ENCODE peak calls at places on chromosomes 12 and 14, in six cellular contexts. One of them, this sample, is unnamed.
A peak's percentile ranks its signal among the peaks of the same experiment; 100 is the strongest.

GRCh38 chr14:90700928-90701776 is 115.1 kb downstream of the TTC7B start:
- DNase-seq in NCI-H1092: no peak
- DNase-seq in activated T-helper 1 cell treated with anti-CD3 and anti-CD28 coated beads, Interleukin-2, amount 50 U/mL, for 16 hours: no peak
- DNase-seq in NCI-H1417: no peak
- DNase-seq in HTR-8/SVneo: no peak
- DNase-seq in NCI-H446: peak; percentile 43
- DNase-seq in this sample: peak; percentile 81

GRCh38 chr12:14982562-14982961 is 9.7 kb downstream of the PDE6H start:
- DNase-seq in NCI-H1092: no peak
- DNase-seq in activated T-helper 1 cell treated with anti-CD3 and anti-CD28 coated beads, Interleukin-2, amount 50 U/mL, for 16 hours: no peak
- DNase-seq in NCI-H1417: no peak
- DNase-seq in HTR-8/SVneo: no peak
- DNase-seq in NCI-H446: no peak
- DNase-seq in this sample: no peak

GRCh38 chr14:92690171-92691011 is 58.0 kb downstream of the LGMN start:
- DNase-seq in NCI-H1092: peak; percentile 63
- DNase-seq in activated T-helper 1 cell treated with anti-CD3 and anti-CD28 coated beads, Interleukin-2, amount 50 U/mL, for 16 hours: no peak
- DNase-seq in NCI-H1417: peak; percentile 42
- DNase-seq in HTR-8/SVneo: peak; percentile 56
- DNase-seq in NCI-H446: peak; percentile 51
- DNase-seq in this sample: no peak

GRCh38 chr12:24850486-24850885 is 98.4 kb downstream of the BCAT1 start:
- DNase-seq in NCI-H1092: no peak
- DNase-seq in activated T-helper 1 cell treated with anti-CD3 and anti-CD28 coated beads, Interleukin-2, amount 50 U/mL, for 16 hours: no peak
- DNase-seq in NCI-H1417: peak; percentile 15
- DNase-seq in HTR-8/SVneo: no peak
- DNase-seq in NCI-H446: peak; percentile 7
- DNase-seq in this sample: no peak

GRCh38 chr12:124241776-124242528 is 52.9 kb upstream of the RFLNA start:
- DNase-seq in NCI-H1092: no peak
- DNase-seq in activated T-helper 1 cell treated with anti-CD3 and anti-CD28 coated beads, Interleukin-2, amount 50 U/mL, for 16 hours: no peak
- DNase-seq in NCI-H1417: no peak
- DNase-seq in HTR-8/SVneo: no peak
- DNase-seq in NCI-H446: no peak
- DNase-seq in this sample: no peak

GRCh38 chr14:78698991-78699390 is 528.8 kb downstream of the NRXN3 start:
- DNase-seq in NCI-H1092: no peak
- DNase-seq in activated T-helper 1 cell treated with anti-CD3 and anti-CD28 coated beads, Interleukin-2, amount 50 U/mL, for 16 hours: no peak
- DNase-seq in NCI-H1417: no peak
- DNase-seq in HTR-8/SVneo: no peak
- DNase-seq in NCI-H446: no peak
- DNase-seq in this sample: no peak

GRCh38 chr12:42364692-42365091 is 38.7 kb downstream of the PPHLN1 start:
- DNase-seq in NCI-H1092: no peak
- DNase-seq in activated T-helper 1 cell treated with anti-CD3 and anti-CD28 coated beads, Interleukin-2, amount 50 U/mL, for 16 hours: no peak
- DNase-seq in NCI-H1417: no peak
- DNase-seq in HTR-8/SVneo: no peak
- DNase-seq in NCI-H446: no peak
- DNase-seq in this sample: no peak

GRCh38 chr14:32372154-32372553 is 43.1 kb downstream of the AKAP6 start:
- DNase-seq in NCI-H1092: no peak
- DNase-seq in activated T-helper 1 cell treated with anti-CD3 and anti-CD28 coated beads, Interleukin-2, amount 50 U/mL, for 16 hours: no peak
- DNase-seq in NCI-H1417: no peak
- DNase-seq in HTR-8/SVneo: no peak
- DNase-seq in NCI-H446: no peak
- DNase-seq in this sample: no peak

GRCh38 chr12:39145175-39145999 is 240.0 kb upstream of the CPNE8 start:
- DNase-seq in NCI-H1092: no peak
- DNase-seq in activated T-helper 1 cell treated with anti-CD3 and anti-CD28 coated beads, Interleukin-2, amount 50 U/mL, for 16 hours: no peak
- DNase-seq in NCI-H1417: no peak
- DNase-seq in HTR-8/SVneo: peak; percentile 11
- DNase-seq in NCI-H446: peak; percentile 53
- DNase-seq in this sample: peak; percentile 61

GRCh38 chr12:67804168-67804567 is 155.6 kb downstream of the DYRK2 start:
- DNase-seq in NCI-H1092: no peak
- DNase-seq in activated T-helper 1 cell treated with anti-CD3 and anti-CD28 coated beads, Interleukin-2, amount 50 U/mL, for 16 hours: no peak
- DNase-seq in NCI-H1417: no peak
- DNase-seq in HTR-8/SVneo: no peak
- DNase-seq in NCI-H446: no peak
- DNase-seq in this sample: no peak

GRCh38 chr14:49401373-49401772 is 184.8 kb downstream of the RPS29 start:
- DNase-seq in NCI-H1092: no peak
- DNase-seq in activated T-helper 1 cell treated with anti-CD3 and anti-CD28 coated beads, Interleukin-2, amount 50 U/mL, for 16 hours: no peak
- DNase-seq in NCI-H1417: no peak
- DNase-seq in HTR-8/SVneo: no peak
- DNase-seq in NCI-H446: no peak
- DNase-seq in this sample: no peak

GRCh38 chr12:108622425-108622824 is 11.3 kb downstream of the SELPLG start:
- DNase-seq in NCI-H1092: no peak
- DNase-seq in activated T-helper 1 cell treated with anti-CD3 and anti-CD28 coated beads, Interleukin-2, amount 50 U/mL, for 16 hours: no peak
- DNase-seq in NCI-H1417: peak; percentile 37
- DNase-seq in HTR-8/SVneo: no peak
- DNase-seq in NCI-H446: no peak
- DNase-seq in this sample: no peak

GRCh38 chr14:101369916-101370592 is 191.2 kb upstream of the DIO3 start:
- DNase-seq in NCI-H1092: no peak
- DNase-seq in activated T-helper 1 cell treated with anti-CD3 and anti-CD28 coated beads, Interleukin-2, amount 50 U/mL, for 16 hours: no peak
- DNase-seq in NCI-H1417: no peak
- DNase-seq in HTR-8/SVneo: no peak
- DNase-seq in NCI-H446: no peak
- DNase-seq in this sample: no peak

GRCh38 chr12:76152161-76152807 is 67.8 kb upstream of the NAP1L1 start:
- DNase-seq in NCI-H1092: no peak
- DNase-seq in activated T-helper 1 cell treated with anti-CD3 and anti-CD28 coated beads, Interleukin-2, amount 50 U/mL, for 16 hours: no peak
- DNase-seq in NCI-H1417: no peak
- DNase-seq in HTR-8/SVneo: no peak
- DNase-seq in NCI-H446: no peak
- DNase-seq in this sample: no peak

GRCh38 chr14:102344485-102344884 is 18.2 kb downstream of the CINP start:
- DNase-seq in NCI-H1092: no peak
- DNase-seq in activated T-helper 1 cell treated with anti-CD3 and anti-CD28 coated beads, Interleukin-2, amount 50 U/mL, for 16 hours: no peak
- DNase-seq in NCI-H1417: no peak
- DNase-seq in HTR-8/SVneo: no peak
- DNase-seq in NCI-H446: no peak
- DNase-seq in this sample: no peak

GRCh38 chr14:83660597-83660996 is 1869.3 kb upstream of the FLRT2 start:
- DNase-seq in NCI-H1092: no peak
- DNase-seq in activated T-helper 1 cell treated with anti-CD3 and anti-CD28 coated beads, Interleukin-2, amount 50 U/mL, for 16 hours: no peak
- DNase-seq in NCI-H1417: no peak
- DNase-seq in HTR-8/SVneo: no peak
- DNase-seq in NCI-H446: no peak
- DNase-seq in this sample: no peak

GRCh38 chr14:36652542-36653201 is 9.0 kb upstream of the PAX9 start:
- DNase-seq in NCI-H1092: no peak
- DNase-seq in activated T-helper 1 cell treated with anti-CD3 and anti-CD28 coated beads, Interleukin-2, amount 50 U/mL, for 16 hours: no peak
- DNase-seq in NCI-H1417: no peak
- DNase-seq in HTR-8/SVneo: no peak
- DNase-seq in NCI-H446: no peak
- DNase-seq in this sample: no peak

GRCh38 chr12:119705182-119705581 is 37.2 kb downstream of the PRKAB1 start:
- DNase-seq in NCI-H1092: no peak
- DNase-seq in activated T-helper 1 cell treated with anti-CD3 and anti-CD28 coated beads, Interleukin-2, amount 50 U/mL, for 16 hours: no peak
- DNase-seq in NCI-H1417: no peak
- DNase-seq in HTR-8/SVneo: no peak
- DNase-seq in NCI-H446: no peak
- DNase-seq in this sample: no peak

GRCh38 chr14:87457727-87458126 is 535.3 kb downstream of the GALC start:
- DNase-seq in NCI-H1092: no peak
- DNase-seq in activated T-helper 1 cell treated with anti-CD3 and anti-CD28 coated beads, Interleukin-2, amount 50 U/mL, for 16 hours: no peak
- DNase-seq in NCI-H1417: no peak
- DNase-seq in HTR-8/SVneo: no peak
- DNase-seq in NCI-H446: no peak
- DNase-seq in this sample: no peak

GRCh38 chr12:115983226-115983798 is 294.2 kb downstream of the MED13L start:
- DNase-seq in NCI-H1092: no peak
- DNase-seq in activated T-helper 1 cell treated with anti-CD3 and anti-CD28 coated beads, Interleukin-2, amount 50 U/mL, for 16 hours: no peak
- DNase-seq in NCI-H1417: no peak
- DNase-seq in HTR-8/SVneo: no peak
- DNase-seq in NCI-H446: peak; percentile 13
- DNase-seq in this sample: no peak

GRCh38 chr12:57236224-57236924 is 6.9 kb downstream of the SHMT2 start:
- DNase-seq in NCI-H1092: no peak
- DNase-seq in activated T-helper 1 cell treated with anti-CD3 and anti-CD28 coated beads, Interleukin-2, amount 50 U/mL, for 16 hours: no peak
- DNase-seq in NCI-H1417: no peak
- DNase-seq in HTR-8/SVneo: no peak
- DNase-seq in NCI-H446: no peak
- DNase-seq in this sample: peak; percentile 30

GRCh38 chr12:39619660-39620433 is at the start of gene ABCD2:
- DNase-seq in NCI-H1092: peak; percentile 1
- DNase-seq in activated T-helper 1 cell treated with anti-CD3 and anti-CD28 coated beads, Interleukin-2, amount 50 U/mL, for 16 hours: peak; percentile 28
- DNase-seq in NCI-H1417: peak; percentile 75
- DNase-seq in HTR-8/SVneo: peak; percentile 27
- DNase-seq in NCI-H446: peak; percentile 93
- DNase-seq in this sample: peak; percentile 63

GRCh38 chr14:55288439-55288838 is 17.2 kb downstream of the FBXO34 start:
- DNase-seq in NCI-H1092: no peak
- DNase-seq in activated T-helper 1 cell treated with anti-CD3 and anti-CD28 coated beads, Interleukin-2, amount 50 U/mL, for 16 hours: no peak
- DNase-seq in NCI-H1417: no peak
- DNase-seq in HTR-8/SVneo: no peak
- DNase-seq in NCI-H446: no peak
- DNase-seq in this sample: no peak

GRCh38 chr12:108648371-108648770 is 14.7 kb upstream of the SELPLG start:
- DNase-seq in NCI-H1092: no peak
- DNase-seq in activated T-helper 1 cell treated with anti-CD3 and anti-CD28 coated beads, Interleukin-2, amount 50 U/mL, for 16 hours: no peak
- DNase-seq in NCI-H1417: no peak
- DNase-seq in HTR-8/SVneo: no peak
- DNase-seq in NCI-H446: no peak
- DNase-seq in this sample: no peak

GRCh38 chr14:95597784-95598204 is 62.9 kb downstream of the GLRX5 start:
- DNase-seq in NCI-H1092: peak; percentile 87
- DNase-seq in activated T-helper 1 cell treated with anti-CD3 and anti-CD28 coated beads, Interleukin-2, amount 50 U/mL, for 16 hours: no peak
- DNase-seq in NCI-H1417: peak; percentile 86
- DNase-seq in HTR-8/SVneo: no peak
- DNase-seq in NCI-H446: no peak
- DNase-seq in this sample: no peak

GRCh38 chr12:88726806-88727722 is 146.8 kb upstream of the KITLG start:
- DNase-seq in NCI-H1092: no peak
- DNase-seq in activated T-helper 1 cell treated with anti-CD3 and anti-CD28 coated beads, Interleukin-2, amount 50 U/mL, for 16 hours: no peak
- DNase-seq in NCI-H1417: no peak
- DNase-seq in HTR-8/SVneo: no peak
- DNase-seq in NCI-H446: no peak
- DNase-seq in this sample: no peak

GRCh38 chr12:108694812-108695278 is 36.5 kb downstream of the CORO1C start:
- DNase-seq in NCI-H1092: no peak
- DNase-seq in activated T-helper 1 cell treated with anti-CD3 and anti-CD28 coated beads, Interleukin-2, amount 50 U/mL, for 16 hours: no peak
- DNase-seq in NCI-H1417: no peak
- DNase-seq in HTR-8/SVneo: no peak
- DNase-seq in NCI-H446: no peak
- DNase-seq in this sample: no peak

GRCh38 chr12:46546634-46547273 is 174.2 kb upstream of the SLC38A2 start:
- DNase-seq in NCI-H1092: no peak
- DNase-seq in activated T-helper 1 cell treated with anti-CD3 and anti-CD28 coated beads, Interleukin-2, amount 50 U/mL, for 16 hours: no peak
- DNase-seq in NCI-H1417: no peak
- DNase-seq in HTR-8/SVneo: no peak
- DNase-seq in NCI-H446: no peak
- DNase-seq in this sample: no peak